ENCODE peak calls at places on chromosome 16, in nine cellular contexts. H is upper lobe of left lung, C is K562, V is heart left ventricle, O is IMR-90, B is GM12878, K is A549, M is gastrocnemius medialis, Y is HCT116. U is an unnamed sample.

GRCh38 chr16:83031524-83031923 is 404.8 kb downstream of the CDH13 start:
- ATAC-seq in H (no peak), C (no peak), V (no peak), O (no peak), B (no peak), K (no peak), M (no peak), Y (no peak), U (no peak)

GRCh38 chr16:3099732-3100499 is 822 bp upstream of the ZSCAN10 start:
- ATAC-seq in H (peak), C (peak), V (peak), O (peak), B (peak), K (peak), M (peak), Y (peak), U (peak)

GRCh38 chr16:27217256-27217655 is 13.9 kb downstream of the KDM8 start:
- ATAC-seq in H (no peak), C (peak), V (no peak), O (peak), B (no peak), K (no peak), M (peak), Y (peak), U (peak)

GRCh38 chr16:14465799-14466198 is 164.3 kb downstream of the PARN start:
- ATAC-seq in H (no peak), C (no peak), V (no peak), O (no peak), B (no peak), K (no peak), M (no peak), Y (no peak), U (no peak)

GRCh38 chr16:56068816-56069215 is 122.5 kb upstream of the GNAO1 start:
- ATAC-seq in H (no peak), C (no peak), V (no peak), O (no peak), B (no peak), K (no peak), M (no peak), Y (no peak), U (no peak)

GRCh38 chr16:88552815-88553214 is 17.4 kb upstream of the ZC3H18 start:
- ATAC-seq in H (no peak), C (no peak), V (no peak), O (no peak), B (peak), K (no peak), M (no peak), Y (no peak), U (no peak)

GRCh38 chr16:67942510-67943255 is 1.2 kb downstream of the LCAT start:
- ATAC-seq in H (no peak), C (peak), V (no peak), O (no peak), B (no peak), K (no peak), M (no peak), Y (peak), U (no peak)

GRCh38 chr16:11094838-11095565 is 150.6 kb downstream of the CLEC16A start:
- ATAC-seq in H (no peak), C (no peak), V (no peak), O (no peak), B (peak), K (no peak), M (no peak), Y (no peak), U (no peak)

GRCh38 chr16:31708348-31708747 is 165.3 kb upstream of the ZNF267 start:
- ATAC-seq in H (no peak), C (no peak), V (no peak), O (no peak), B (no peak), K (no peak), M (no peak), Y (no peak), U (no peak)

GRCh38 chr16:79463839-79464238 is 136.7 kb downstream of the MAF start:
- ATAC-seq in H (no peak), C (no peak), V (no peak), O (no peak), B (no peak), K (no peak), M (no peak), Y (no peak), U (no peak)
- TF ChIP-seq POLR2A in H (no peak), C (no peak), V (no peak), O (no peak), B (no peak), K (no peak), M (no peak), Y (no peak), U (no peak)

DNA sequence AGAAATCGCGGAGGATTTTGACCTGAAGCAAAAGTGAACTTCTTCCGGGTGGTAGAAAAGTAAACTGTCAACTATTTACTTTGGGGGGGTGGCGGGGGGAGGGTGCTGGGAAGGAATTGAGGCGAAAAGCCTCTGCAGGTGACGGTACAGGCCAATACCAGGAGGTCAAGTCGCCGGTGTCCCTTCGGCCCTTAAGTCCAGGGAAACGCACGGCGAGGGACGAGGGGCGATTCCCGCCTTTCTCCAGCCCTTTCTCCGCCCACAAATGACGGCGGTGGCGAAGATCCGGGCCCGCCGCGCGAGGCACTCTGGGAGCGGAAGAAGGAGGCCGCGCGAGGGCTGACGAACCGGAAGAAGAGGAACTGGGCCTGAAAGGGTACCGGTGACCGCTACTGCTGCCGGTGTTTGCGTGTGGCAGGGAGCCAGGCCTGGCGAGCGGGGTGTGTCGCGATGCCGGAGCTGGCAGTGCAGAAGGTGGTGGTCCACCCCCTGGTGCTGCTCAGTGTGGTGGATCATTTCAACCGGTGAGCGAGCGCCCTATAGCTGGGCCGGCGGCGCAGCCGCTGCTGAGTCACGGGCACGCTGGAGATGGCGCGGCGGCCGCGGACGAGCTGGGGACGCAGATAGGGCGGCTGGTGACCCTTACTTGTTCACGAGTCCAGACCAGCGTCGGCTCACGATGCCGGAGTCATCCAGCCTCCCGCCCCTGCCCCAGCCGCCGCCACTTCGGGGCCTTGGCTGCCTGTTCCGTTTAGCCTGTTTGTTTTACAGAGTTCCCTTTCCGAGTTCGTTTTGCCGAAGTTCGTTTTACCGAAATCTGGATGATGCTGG is at the start of gene PSMD7:
- ATAC-seq in H (peak), C (peak), V (peak), O (peak), B (peak), K (peak), M (peak), Y (peak), U (peak)
- TF ChIP-seq POLR2A in H (peak), C (peak), V (no peak), O (peak), B (peak), K (peak), M (peak), Y (peak), U (peak)

DNA sequence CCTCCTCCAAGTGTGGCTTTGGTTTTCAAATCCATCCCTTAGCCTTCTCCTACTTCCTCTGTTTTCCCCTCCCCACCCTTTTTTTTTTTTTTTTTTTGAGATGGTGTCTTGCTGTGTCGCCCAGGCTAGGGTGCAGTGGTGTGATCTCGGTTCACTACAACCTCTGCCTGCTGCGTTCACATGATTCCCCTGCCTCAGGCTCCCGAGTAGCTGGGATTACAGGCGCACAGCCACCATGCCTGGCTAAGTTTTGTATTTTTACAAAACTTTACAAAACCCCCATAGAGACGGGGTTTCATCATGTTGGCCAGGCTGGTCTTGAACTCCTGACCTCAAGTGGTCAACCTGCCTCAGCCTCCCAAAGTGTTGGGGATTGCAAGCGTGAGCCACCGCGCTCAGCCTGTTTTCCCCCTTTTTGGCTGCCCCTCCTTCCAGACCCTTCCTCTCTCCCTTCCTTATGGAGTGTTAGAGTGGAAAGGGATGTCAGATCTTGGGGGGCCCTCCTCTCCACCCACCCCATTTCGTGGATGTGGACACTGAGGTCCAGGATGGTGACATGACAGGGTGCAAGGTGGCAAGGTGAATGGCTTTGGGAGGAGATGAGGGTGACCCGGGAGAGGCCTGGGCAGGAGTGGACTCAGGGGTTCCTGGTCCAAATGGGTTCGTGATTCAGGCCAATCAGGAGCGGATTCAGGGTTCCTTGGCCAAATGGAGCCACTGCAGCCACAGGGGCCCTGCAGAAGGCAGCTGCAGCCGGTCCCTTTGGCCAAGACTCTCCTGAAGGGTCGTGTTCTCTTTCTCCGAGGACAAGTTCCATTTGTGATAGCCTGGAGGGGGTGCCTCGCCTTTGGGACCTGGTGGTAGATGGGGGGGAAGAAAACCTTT is 4.8 kb downstream of the ABCC1 start:
- ATAC-seq in H (no peak), C (no peak), V (no peak), O (no peak), B (no peak), K (no peak), M (no peak), Y (no peak), U (no peak)
- TF ChIP-seq POLR2A in H (no peak), C (no peak), V (no peak), O (no peak), B (no peak), K (no peak), M (no peak), Y (no peak), U (no peak)

GRCh38 chr16:307691-308312 is 24.8 kb downstream of the PDIA2 start:
- ATAC-seq in H (peak), C (no peak), V (no peak), O (no peak), B (no peak), K (no peak), M (no peak), Y (no peak), U (no peak)
- TF ChIP-seq POLR2A in H (no peak), C (no peak), V (no peak), O (no peak), B (no peak), K (no peak), M (no peak), Y (no peak), U (no peak)

U was measured in gastroesophageal sphincter.